ENCODE peak calls at places on chromosomes 5 and 9, in ten cellular contexts. C is epithelial cell of esophagus; B is stimulated activated CD4-positive, alpha-beta T cell treated with anti-CD3 and anti-CD28 coated beads, Interleukin-4, amount 100 ng/mL, for 48 hours; F is amygdala; J is renal cortical epithelial cell; E is foreskin fibroblast; Z is stimulated activated CD8-positive, alpha-beta memory T cell treated with anti-CD3 and anti-CD28 coated beads, Interleukin-15, amount 100 ng/mL, for 4 hours; H is G401; T is WTC11; S is lower leg skin. K is an unnamed sample.

GRCh38 chr5:59725393-59725768 is 168.1 kb downstream of the PDE4D start:
- DNase-seq in C (no peak), T (no peak), Z (no peak), B (no peak), J (peak; percentile 73), H (no peak), E (peak; percentile 57), S (no peak), F (no peak), K (no peak)

GRCh38 chr5:15320896-15321295 is 179.1 kb upstream of the FBXL7 start:
- DNase-seq in H (peak; percentile 97), J (no peak), E (no peak), Z (no peak), C (no peak), S (no peak), T (no peak), F (peak; percentile 4), B (no peak), K (no peak)

GRCh38 chr5:117357886-117358285 is 783.3 kb upstream of the SEMA6A start:
- DNase-seq in H (peak; percentile 55), Z (no peak), E (no peak), C (no peak), S (no peak), F (no peak), J (no peak), B (no peak), T (no peak), K (no peak)

GRCh38 chr5:32020271-32020670 is 153.8 kb downstream of the GOLPH3 start:
- DNase-seq in C (no peak), Z (no peak), B (no peak), J (no peak), E (no peak), T (no peak), F (no peak), S (no peak), H (no peak), K (no peak)

GRCh38 chr9:81380960-81381359 is 308.4 kb downstream of the TLE1 start:
- DNase-seq in E (no peak), T (no peak), Z (no peak), C (no peak), F (no peak), B (no peak), H (no peak), J (peak; percentile 16), S (no peak), K (no peak)

GRCh38 chr9:89185980-89186379 is 7.4 kb upstream of the SHC3 start:
- DNase-seq in C (peak; percentile 38), J (peak; percentile 16), E (peak; percentile 41), H (no peak), F (no peak), S (no peak), Z (no peak), T (peak; percentile 67), B (no peak), K (no peak)

GRCh38 chr5:73673161-73673591 is 47.2 kb downstream of the ARHGEF28 start:
- DNase-seq in E (peak; percentile 82), C (peak; percentile 72), Z (no peak), B (no peak), F (no peak), J (peak; percentile 96), T (no peak), H (no peak), S (no peak), K (no peak)

GRCh38 chr5:9339206-9339818 is 206.6 kb downstream of the SEMA5A start:
- DNase-seq in C (no peak), F (no peak), H (no peak), T (peak; percentile 42), B (peak; percentile 1), J (no peak), Z (no peak), E (peak; percentile 31), S (no peak), K (peak; percentile 49)

GRCh38 chr5:131589510-131590348 is 45.3 kb downstream of the RAPGEF6 start:
- DNase-seq in S (no peak), Z (no peak), T (peak; percentile 20), J (peak; percentile 69), H (peak; percentile 73), C (peak; percentile 59), B (no peak), E (peak; percentile 70), F (no peak), K (peak; percentile 30)

GRCh38 chr5:120155873-120156272 is 308.2 kb upstream of the PRR16 start:
- DNase-seq in T (no peak), S (no peak), J (no peak), H (no peak), Z (no peak), B (no peak), E (no peak), C (peak; percentile 41), F (no peak), K (no peak)

GRCh38 chr9:5642170-5642569 is 13.3 kb downstream of the RIC1 start:
- DNase-seq in B (no peak), J (no peak), H (peak; percentile 96), S (no peak), C (no peak), F (no peak), E (no peak), T (no peak), Z (no peak), K (no peak)

GRCh38 chr5:126837907-126838539 is 61.1 kb downstream of the LMNB1 start:
- DNase-seq in B (no peak), H (no peak), F (no peak), S (no peak), J (no peak), C (peak; percentile 46), Z (no peak), E (peak; percentile 65), T (no peak), K (no peak)

GRCh38 chr5:88145603-88146467 is 122.8 kb downstream of the TMEM161B start:
- DNase-seq in C (peak; percentile 36), E (peak; percentile 12), H (peak; percentile 70), J (no peak), S (no peak), B (no peak), T (peak; percentile 41), Z (no peak), F (no peak), K (no peak)

GRCh38 chr9:95696701-95697100 is 178.8 kb upstream of the ERCC6L2 start:
- DNase-seq in H (no peak), T (no peak), B (no peak), C (no peak), E (no peak), F (no peak), J (peak; percentile 66), S (no peak), Z (no peak), K (no peak)

GRCh38 chr5:155200608-155201007 is 187.1 kb downstream of the KIF4B start:
- DNase-seq in C (peak; percentile 7), S (no peak), E (no peak), F (no peak), T (no peak), J (no peak), Z (no peak), B (no peak), H (no peak), K (no peak)

GRCh38 chr5:25540628-25541027 is 895.9 kb upstream of the CDH10 start:
- DNase-seq in C (no peak), H (no peak), J (no peak), B (no peak), S (no peak), F (no peak), E (no peak), Z (no peak), T (no peak), K (no peak)

GRCh38 chr9:128636556-128637530 is 19.8 kb downstream of the DYNC2I2 start:
- DNase-seq in B (no peak), C (no peak), F (no peak), S (no peak), Z (no peak), J (no peak), E (peak; percentile 30), H (peak; percentile 36), T (no peak), K (no peak)

GRCh38 chr9:112605518-112605917 is 112.4 kb downstream of the INIP start:
- DNase-seq in Z (no peak), S (no peak), J (no peak), F (no peak), E (no peak), B (no peak), C (no peak), T (no peak), H (no peak), K (no peak)

GRCh38 chr9:121353246-121353975 is 16.6 kb downstream of the STOM start:
- DNase-seq in Z (peak; percentile 26), E (no peak), B (no peak), T (no peak), H (no peak), J (no peak), F (no peak), S (no peak), C (no peak), K (no peak)

GRCh38 chr5:159971931-159972461 is 36.9 kb upstream of the TTC1 start:
- DNase-seq in J (no peak), B (no peak), H (no peak), S (no peak), T (peak; percentile 60), Z (no peak), F (no peak), C (peak; percentile 40), E (peak; percentile 40), K (no peak)

GRCh38 chr5:121918238-121918637 is 43.5 kb upstream of the SRFBP1 start:
- DNase-seq in C (no peak), F (no peak), E (no peak), S (no peak), J (no peak), H (no peak), T (no peak), B (no peak), Z (no peak), K (no peak)

GRCh38 chr5:168991311-168991710 is 309.6 kb downstream of the SLIT3 start:
- DNase-seq in Z (no peak), H (no peak), E (no peak), B (no peak), C (no peak), S (no peak), J (no peak), F (no peak), T (no peak), K (no peak)

GRCh38 chr5:134138416-134139376 is 24.2 kb downstream of the TCF7 start:
- DNase-seq in H (no peak), S (no peak), E (peak; percentile 86), B (no peak), T (no peak), Z (no peak), J (peak; percentile 78), F (no peak), C (peak; percentile 91), K (no peak)

GRCh38 chr5:116766470-116766947 is 191.9 kb upstream of the SEMA6A start:
- DNase-seq in T (no peak), H (no peak), E (peak; percentile 20), Z (no peak), S (peak; percentile 27), C (peak; percentile 95), J (peak; percentile 93), F (no peak), B (peak; percentile 1), K (no peak)

GRCh38 chr9:7234144-7234543 is 476.4 kb downstream of the KDM4C start:
- DNase-seq in S (no peak), F (no peak), H (peak; percentile 8), T (peak; percentile 85), J (peak; percentile 26), B (peak; percentile 42), Z (no peak), E (peak; percentile 38), C (peak; percentile 51), K (peak; percentile 10)

GRCh38 chr9:115220339-115221009 is 102.5 kb upstream of the TNC start:
- DNase-seq in E (peak; percentile 36), B (no peak), F (no peak), S (no peak), J (no peak), H (no peak), T (no peak), Z (no peak), C (peak; percentile 96), K (no peak)

GRCh38 chr5:93594591-93595419 is 11.8 kb downstream of the NR2F1 start:
- DNase-seq in E (no peak), T (peak; percentile 54), F (no peak), Z (no peak), J (no peak), H (peak; percentile 75), B (no peak), C (no peak), S (no peak), K (no peak)

GRCh38 chr9:127415657-127416056 is 8.5 kb upstream of the ZNF79 start:
- DNase-seq in H (no peak), J (no peak), B (no peak), S (no peak), E (no peak), T (no peak), F (no peak), Z (no peak), C (no peak), K (no peak)